ENCODE peak calls at places on chromosome 11, in ten cellular contexts. T is hippocampal formation; J is Kasumi-1; P is GM04503; E is Peyer's patch; H is stimulated activated effector memory CD8-positive, alpha-beta T cell treated with anti-CD3 and anti-CD28 coated beads, Interleukin-12 subunit alpha, Interleukin-12 subunit beta, amount 100 ng/mL, for 72 hours; X is kidney; R is activated CD4-positive, alpha-beta T cell treated with anti-CD3 and anti-CD28 coated beads for 48 hours; K is GDM1; Q is mesothelial cell of epicardium. N is an unnamed sample.
A peak's percentile ranks its signal among the peaks of the same experiment; 100 is the strongest.

GRCh38 chr11:19679952-19680823 is 32.4 kb upstream of the NAV2 start:
- DNase-seq in J (no peak), X (peak; percentile 97), P (peak; percentile 90), R (no peak), Q (peak; percentile 50), E (peak; percentile 79), T (peak; percentile 34), H (no peak), K (no peak), N (no peak)

GRCh38 chr11:2826679-2827056 is 58.9 kb downstream of the CDKN1C start:
- DNase-seq in X (no peak), J (peak; percentile 73), K (no peak), T (no peak), P (no peak), R (no peak), H (no peak), E (no peak), Q (no peak), N (no peak)

GRCh38 chr11:28679795-28680194 is 571.6 kb downstream of the METTL15 start:
- DNase-seq in R (no peak), H (no peak), K (no peak), Q (no peak), E (no peak), X (no peak), J (no peak), P (peak; percentile 80), T (no peak), N (no peak)

GRCh38 chr11:118916842-118917388 is 8.8 kb downstream of the BCL9L start:
- DNase-seq in T (no peak), Q (peak; percentile 66), H (no peak), E (peak; percentile 52), J (no peak), X (peak; percentile 87), R (no peak), P (no peak), K (no peak), N (no peak)

GRCh38 chr11:35787626-35788025 is 125.1 kb downstream of the TRIM44 start:
- DNase-seq in T (no peak), X (no peak), Q (no peak), K (no peak), P (no peak), E (no peak), J (no peak), H (no peak), R (no peak), N (no peak)

GRCh38 chr11:22666320-22666699 is at the start of gene GAS2:
- DNase-seq in H (no peak), P (no peak), Q (no peak), E (no peak), K (no peak), J (no peak), X (no peak), R (no peak), T (no peak), N (no peak)

GRCh38 chr11:116276051-116277044 is 496.4 kb downstream of the BUD13 start:
- DNase-seq in K (peak; percentile 7), R (peak; percentile 89), J (peak; percentile 1), E (peak; percentile 89), P (no peak), Q (peak; percentile 88), H (peak; percentile 74), T (peak; percentile 27), X (peak; percentile 87), N (peak; percentile 82)

GRCh38 chr11:14148653-14149273 is 186.2 kb downstream of the SPON1 start:
- DNase-seq in Q (no peak), R (no peak), P (peak; percentile 16), J (peak; percentile 62), T (no peak), K (no peak), H (no peak), E (no peak), X (no peak), N (peak; percentile 10)

GRCh38 chr11:78961186-78961782 is 386.6 kb upstream of the NARS2 start:
- DNase-seq in P (no peak), Q (no peak), E (no peak), R (no peak), K (no peak), T (no peak), H (no peak), X (no peak), J (no peak), N (peak; percentile 20)

GRCh38 chr11:121318848-121319834 is 26.6 kb downstream of the SC5D start:
- DNase-seq in R (no peak), H (no peak), E (peak; percentile 54), X (no peak), K (peak; percentile 38), T (peak; percentile 41), P (no peak), J (peak; percentile 81), Q (no peak), N (peak; percentile 21)

GRCh38 chr11:128621491-128622136 is 34.3 kb upstream of the ETS1 start:
- DNase-seq in R (no peak), T (no peak), K (no peak), P (peak; percentile 80), Q (no peak), H (no peak), E (no peak), J (no peak), X (peak; percentile 73), N (no peak)

GRCh38 chr11:75051043-75051442 is 45.6 kb downstream of the OR2AT4 start:
- DNase-seq in R (no peak), T (no peak), Q (no peak), K (no peak), J (peak; percentile 16), H (no peak), P (no peak), X (no peak), E (no peak), N (no peak)

GRCh38 chr11:2519879-2520735 is 75.3 kb downstream of the KCNQ1 start:
- DNase-seq in K (no peak), R (no peak), Q (peak; percentile 31), P (no peak), T (no peak), J (no peak), X (peak; percentile 64), E (peak; percentile 41), H (no peak), N (no peak)

GRCh38 chr11:122584670-122585069 is 70.9 kb upstream of the UBASH3B start:
- DNase-seq in E (no peak), J (no peak), H (no peak), X (no peak), R (no peak), K (no peak), Q (no peak), T (no peak), P (no peak), N (no peak)

GRCh38 chr11:1832181-1832988 is 2.4 kb upstream of the SYT8 start:
- DNase-seq in X (peak; percentile 84), R (peak; percentile 71), K (peak; percentile 36), H (peak; percentile 82), J (peak; percentile 22), E (peak; percentile 77), P (no peak), T (peak; percentile 35), Q (peak; percentile 86), N (peak; percentile 85)

GRCh38 chr11:64745219-64745522 is 1.2 kb upstream of the RASGRP2 start:
- DNase-seq in H (peak; percentile 37), T (peak; percentile 15), P (no peak), X (peak; percentile 97), E (peak; percentile 97), K (peak; percentile 90), J (peak; percentile 82), R (peak; percentile 53), Q (no peak), N (no peak)

N was measured in K562.